ENCODE peak calls at places on chromosomes 7 and 10, in five cellular contexts. L is GM12892, Q is SK-N-SH, F is H1, B is K562. T is an unnamed sample.

GRCh38 chr7:33854178-33854577 is 51.2 kb upstream of the BMPER start:
- DNase-seq in B (no peak), F (no peak), Q (no peak), L (no peak), T (no peak)

GRCh38 chr7:130329466-130329865 is 15.2 kb upstream of the CPA5 start:
- DNase-seq in Q (no peak), L (no peak), B (no peak), F (no peak), T (no peak)

GRCh38 chr7:135831451-135832220 is 83.0 kb upstream of the FAM180A start:
- DNase-seq in Q (no peak), L (no peak), F (no peak), B (no peak), T (no peak)

GRCh38 chr7:87608443-87608842 is 7.8 kb upstream of the ABCB1 start:
- DNase-seq in L (no peak), B (no peak), Q (no peak), F (no peak), T (no peak)

GRCh38 chr7:94529516-94529915 is 19.9 kb downstream of the CASD1 start:
- DNase-seq in B (no peak), F (no peak), Q (no peak), L (no peak), T (no peak)

GRCh38 chr7:22666732-22667131 is 60.3 kb upstream of the IL6 start:
- DNase-seq in L (no peak), B (peak), Q (no peak), F (no peak), T (no peak)

GRCh38 chr7:46218461-46219202 is 297.6 kb upstream of the IGFBP3 start:
- DNase-seq in Q (no peak), L (no peak), B (no peak), F (no peak), T (no peak)

GRCh38 chr10:121974535-121975294 is at the start of gene NSMCE4A:
- DNase-seq in L (peak), F (peak), B (peak), Q (peak), T (peak)

GRCh38 chr7:155324012-155324917 is 26.6 kb downstream of the INSIG1 start:
- DNase-seq in F (no peak), L (no peak), B (peak), Q (peak), T (no peak)

GRCh38 chr10:80633910-80634309 is 96.2 kb downstream of the SH2D4B start:
- DNase-seq in Q (no peak), F (no peak), L (no peak), B (no peak), T (no peak)

GRCh38 chr10:48461623-48462481 is 143.0 kb downstream of the ARHGAP22 start:
- DNase-seq in F (no peak), L (no peak), Q (no peak), B (no peak), T (no peak)

GRCh38 chr10:98260752-98261151 is 7.2 kb downstream of the LOXL4 start:
- DNase-seq in L (no peak), B (no peak), Q (no peak), F (no peak), T (no peak)

GRCh38 chr10:77582710-77583115 is 54.9 kb downstream of the KCNMA1 start:
- DNase-seq in F (no peak), B (peak), L (no peak), Q (no peak), T (no peak)

GRCh38 chr10:96974348-96974747 is 142.2 kb downstream of the LCOR start:
- DNase-seq in L (no peak), Q (peak), B (no peak), F (no peak), T (no peak)

GRCh38 chr7:135980665-135981180 is 3.6 kb upstream of the MTPN start:
- DNase-seq in L (no peak), Q (no peak), F (no peak), B (peak), T (no peak)

GRCh38 chr10:133214468-133215410 is 15.3 kb upstream of the UTF1 start:
- DNase-seq in F (no peak), L (no peak), B (no peak), Q (no peak), T (no peak)

GRCh38 chr10:78212134-78212785 is 178.6 kb downstream of the RPS24 start:
- DNase-seq in L (no peak), Q (peak), F (no peak), B (no peak), T (no peak)

GRCh38 chr7:135562720-135563119 is 5.0 kb downstream of the NUP205 start:
- DNase-seq in Q (no peak), L (no peak), B (no peak), F (peak), T (no peak)

GRCh38 chr10:124624875-124625274 is 119.3 kb downstream of the FAM53B start:
- DNase-seq in F (no peak), L (no peak), Q (no peak), B (no peak), T (no peak)

GRCh38 chr7:148605350-148605749 is 14.8 kb downstream of the C7orf33 start:
- DNase-seq in B (no peak), Q (no peak), L (no peak), F (no peak), T (no peak)

GRCh38 chr10:60629332-60629731 is 148.9 kb upstream of the CDK1 start:
- DNase-seq in Q (no peak), L (no peak), B (no peak), F (no peak), T (no peak)

GRCh38 chr10:101162677-101163076 is 31.6 kb downstream of the TLX1 start:
- DNase-seq in F (no peak), Q (no peak), L (no peak), B (no peak), T (no peak)

GRCh38 chr10:28677889-28678686 is 767 bp downstream of the BAMBI start:
- DNase-seq in F (peak), L (no peak), Q (peak), B (no peak), T (no peak)

GRCh38 chr10:35928760-35929159 is 286.7 kb upstream of the FZD8 start:
- DNase-seq in B (no peak), F (no peak), L (no peak), Q (no peak), T (no peak)

GRCh38 chr7:114973147-114973546 is 51.3 kb downstream of the MDFIC start:
- DNase-seq in L (no peak), B (no peak), F (no peak), Q (no peak), T (no peak)

GRCh38 chr7:111990597-111990996 is 215.6 kb downstream of the DOCK4 start:
- DNase-seq in B (no peak), F (no peak), Q (no peak), L (no peak), T (no peak)

GRCh38 chr7:117871778-117872538 is 1.3 kb downstream of the CTTNBP2 start:
- DNase-seq in F (peak), L (no peak), B (no peak), Q (peak), T (no peak)

GRCh38 chr10:110151467-110151866 is 55.9 kb upstream of the MXI1 start:
- DNase-seq in Q (no peak), F (peak), B (no peak), L (no peak), T (no peak)

GRCh38 chr7:74038194-74038961 is 10.4 kb downstream of the ELN start:
- DNase-seq in Q (no peak), B (no peak), L (no peak), F (no peak), T (no peak)
- TF ChIP-seq POLR2AphosphoS5 in Q (no peak), B (no peak), L (no peak), F (no peak), T (no peak)

GRCh38 chr7:4740796-4741195 is 34.6 kb upstream of the AP5Z1 start:
- DNase-seq in B (no peak), Q (no peak), L (no peak), F (no peak), T (no peak)

GRCh38 chr7:4737300-4737699 is 38.1 kb upstream of the AP5Z1 start:
- DNase-seq in L (no peak), Q (no peak), B (no peak), F (no peak), T (no peak)

GRCh38 chr7:4742051-4742573 is 33.3 kb upstream of the AP5Z1 start:
- DNase-seq in L (no peak), Q (no peak), B (no peak), F (no peak), T (no peak)

GRCh38 chr7:4739528-4739992 is 35.9 kb upstream of the AP5Z1 start:
- DNase-seq in B (peak), F (no peak), L (no peak), Q (peak), T (no peak)

GRCh38 chr7:4738711-4739527 is 36.5 kb upstream of the AP5Z1 start:
- DNase-seq in Q (peak), B (peak), F (peak), L (no peak), T (no peak)
- TF ChIP-seq TAF1 in Q (peak), B (peak), F (no peak), L (no peak), T (no peak)

GRCh38 chr7:116285252-116285651 is 74.9 kb downstream of the TES start:
- DNase-seq in L (no peak), Q (no peak), F (no peak), B (no peak), T (no peak)

GRCh38 chr7:116283595-116284204 is 73.4 kb downstream of the TES start:
- DNase-seq in Q (no peak), F (no peak), B (no peak), L (no peak), T (no peak)

GRCh38 chr7:116284390-116284789 is 74.1 kb downstream of the TES start:
- DNase-seq in B (no peak), F (no peak), Q (no peak), L (no peak), T (no peak)

GRCh38 chr7:116277070-116277469 is 66.7 kb downstream of the TES start:
- DNase-seq in L (no peak), B (no peak), Q (no peak), F (no peak), T (no peak)

GRCh38 chr7:116280803-116281202 is 70.5 kb downstream of the TES start:
- DNase-seq in L (no peak), F (no peak), B (no peak), Q (no peak), T (no peak)
- TF ChIP-seq POLR2AphosphoS5 in L (no peak), F (no peak), B (no peak), Q (no peak), T (no peak)

GRCh38 chr7:12882710-12883109 is 195.3 kb downstream of the ARL4A start:
- DNase-seq in B (no peak), F (no peak), Q (no peak), L (no peak), T (no peak)

GRCh38 chr7:12884033-12884432 is 196.6 kb downstream of the ARL4A start:
- DNase-seq in B (no peak), F (no peak), Q (no peak), L (no peak), T (no peak)

GRCh38 chr7:12881712-12882111 is 194.3 kb downstream of the ARL4A start:
- DNase-seq in F (no peak), L (no peak), B (no peak), Q (no peak), T (no peak)

GRCh38 chr7:12888727-12889126 is 201.3 kb downstream of the ARL4A start:
- DNase-seq in Q (no peak), L (no peak), F (no peak), B (no peak), T (no peak)

DNA sequence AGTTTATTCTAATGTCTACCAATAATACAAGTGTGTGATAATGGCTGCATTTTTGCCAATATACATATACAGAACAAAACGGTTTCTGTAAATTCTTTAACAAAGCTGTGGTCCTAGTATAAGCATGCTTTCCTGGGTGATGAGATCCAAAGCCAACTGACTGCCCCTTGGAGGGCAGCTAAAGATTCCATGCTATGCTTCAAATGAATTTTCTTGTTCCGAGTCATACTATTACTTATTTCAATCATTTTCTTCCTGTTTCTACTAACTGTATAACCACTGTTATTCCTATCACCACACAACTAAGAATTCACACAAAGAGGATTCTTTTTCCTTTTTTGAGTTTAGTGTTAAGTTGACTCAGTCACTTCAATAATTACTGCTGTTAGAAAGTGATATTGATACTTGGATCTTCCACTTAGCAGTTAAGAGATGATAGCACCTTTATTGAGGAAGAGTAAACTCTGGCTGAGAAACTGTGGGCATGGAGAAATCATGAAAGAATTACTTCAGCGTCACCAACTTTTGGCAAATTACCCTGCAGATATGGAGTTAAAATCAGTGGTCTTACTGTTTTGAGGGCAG is 197.5 kb downstream of the ARL4A start:
- DNase-seq in Q (no peak), F (no peak), L (no peak), B (no peak), T (no peak)
- TF ChIP-seq TAF1 in Q (no peak), F (no peak), L (no peak), B (no peak), T (no peak)

GRCh38 chr7:141053626-141054025 is 20.2 kb upstream of the TMEM178B start:
- DNase-seq in Q (no peak), F (no peak), B (no peak), L (no peak), T (no peak)
- TF ChIP-seq POLR2AphosphoS5 in Q (no peak), F (no peak), B (no peak), L (no peak), T (no peak)

DNA sequence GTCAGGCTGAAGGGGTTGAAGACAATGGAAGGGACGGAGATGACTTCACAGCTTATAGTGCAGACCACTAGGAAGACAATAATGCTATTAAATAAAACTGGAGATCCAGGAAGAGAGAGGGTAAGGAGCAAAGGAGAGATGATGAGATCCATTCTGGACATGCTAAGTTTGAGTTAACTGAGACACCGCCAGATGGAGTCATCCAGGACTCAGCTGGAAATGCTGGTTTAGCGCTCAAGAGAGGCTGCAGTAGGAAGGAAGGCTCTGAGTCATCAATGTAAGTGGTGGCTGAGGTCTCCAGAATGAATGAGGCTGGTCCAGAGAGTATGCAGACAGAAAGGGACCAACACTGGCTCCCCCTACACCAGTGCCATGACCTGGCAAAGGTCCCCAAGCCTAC is 9.1 kb downstream of the GFRA1 start:
- DNase-seq in Q (no peak), B (no peak), L (no peak), F (no peak), T (no peak)
- TF ChIP-seq TAF1 in Q (no peak), B (no peak), L (no peak), F (no peak), T (no peak)

GRCh38 chr10:73131295-73131694 is 21.0 kb downstream of the NUDT13 start:
- DNase-seq in F (no peak), B (no peak), Q (no peak), L (no peak), T (no peak)
- TF ChIP-seq POLR2AphosphoS5 in F (no peak), B (no peak), Q (no peak), L (no peak), T (no peak)

T was measured in GM12891.